ENCODE peak calls at places on chromosomes 5 and 9, in six cellular contexts. Y is GM23338, T is GM23248, V is neural progenitor cell, G is DND-41, A is SK-N-SH. Z is an unnamed sample.

GRCh38 chr9:134597957-134598883 is 43.4 kb upstream of the COL5A1 start:
- DNase-seq in Y (no peak), G (no peak), T (peak), V (peak), A (peak), Z (no peak)

GRCh38 chr9:89911721-89912604 is 307.2 kb downstream of the GADD45G start:
- DNase-seq in V (no peak), T (peak), A (no peak), G (no peak), Y (no peak), Z (no peak)

GRCh38 chr5:77974576-77974975 is 198.4 kb upstream of the TBCA start:
- DNase-seq in V (no peak), G (no peak), A (no peak), T (no peak), Y (no peak), Z (no peak)

GRCh38 chr9:12681620-12682019 is 11.6 kb upstream of the TYRP1 start:
- DNase-seq in Y (no peak), V (no peak), G (no peak), A (no peak), T (peak), Z (no peak)

GRCh38 chr5:150070821-150071220 is 15.5 kb downstream of the CSF1R start:
- DNase-seq in T (no peak), G (no peak), Y (no peak), A (no peak), V (no peak), Z (no peak)

GRCh38 chr5:142181096-142181495 is 72.5 kb downstream of the NDFIP1 start:
- DNase-seq in G (no peak), T (no peak), V (no peak), Y (peak), A (no peak), Z (no peak)

GRCh38 chr9:128412120-128412790 is 8.4 kb upstream of the CERCAM start:
- DNase-seq in G (peak), Y (peak), T (peak), A (peak), V (peak), Z (peak)

GRCh38 chr5:91401175-91401574 is 18.1 kb upstream of the ARRDC3 start:
- DNase-seq in A (no peak), G (no peak), Y (peak), T (peak), V (no peak), Z (no peak)

GRCh38 chr5:137718611-137719010 is 17.3 kb downstream of the KLHL3 start:
- DNase-seq in Y (no peak), V (no peak), A (no peak), G (no peak), T (no peak), Z (no peak)

GRCh38 chr5:72185717-72186388 is 78.6 kb downstream of the MAP1B start:
- DNase-seq in T (peak), V (no peak), Y (no peak), A (no peak), G (no peak), Z (no peak)

GRCh38 chr9:36204906-36205547 is 14.3 kb downstream of the CLTA start:
- DNase-seq in V (peak), G (no peak), A (peak), T (peak), Y (peak), Z (no peak)

GRCh38 chr9:118290116-118290515 is 585.9 kb downstream of the TLR4 start:
- DNase-seq in A (no peak), G (no peak), V (peak), T (no peak), Y (no peak), Z (no peak)

GRCh38 chr5:85132269-85132668 is 747.6 kb upstream of the EDIL3 start:
- DNase-seq in A (no peak), T (no peak), V (no peak), Y (no peak), G (no peak), Z (no peak)

GRCh38 chr9:36276840-36277239 is 18.6 kb upstream of the GNE start:
- DNase-seq in G (no peak), A (no peak), V (peak), Y (peak), T (peak), Z (no peak)

GRCh38 chr5:131659290-131659689 is 24.3 kb upstream of the RAPGEF6 start:
- DNase-seq in G (no peak), Y (no peak), A (no peak), V (no peak), T (no peak), Z (no peak)

GRCh38 chr5:136364307-136364706 is 1.0 kb downstream of the TRPC7 start:
- DNase-seq in V (peak), A (peak), T (peak), G (no peak), Y (peak), Z (no peak)

GRCh38 chr9:109319072-109319630 is 1.7 kb downstream of the EPB41L4B start:
- DNase-seq in G (no peak), V (peak), Y (peak), A (peak), T (no peak), Z (peak)

GRCh38 chr5:143527808-143528207 is 124.3 kb upstream of the NR3C1 start:
- DNase-seq in Y (no peak), G (peak), A (no peak), T (peak), V (no peak), Z (no peak)

GRCh38 chr5:148860599-148860998 is 34.2 kb downstream of the ADRB2 start:
- DNase-seq in T (peak), Y (no peak), V (no peak), A (no peak), G (no peak), Z (no peak)

GRCh38 chr5:37842048-37842447 is 2.2 kb upstream of the GDNF start:
- DNase-seq in G (no peak), T (no peak), Y (no peak), A (no peak), V (no peak), Z (no peak)

GRCh38 chr5:53983568-53984465 is 326.6 kb downstream of the ARL15 start:
- DNase-seq in V (no peak), G (no peak), A (no peak), Y (no peak), T (peak), Z (no peak)

GRCh38 chr5:129243058-129243457 is 148.5 kb downstream of the ISOC1 start:
- DNase-seq in T (no peak), Y (no peak), G (no peak), V (no peak), A (peak), Z (no peak)

GRCh38 chr5:157132302-157132612 is 10.4 kb downstream of the MED7 start:
- DNase-seq in T (no peak), G (no peak), Y (no peak), V (no peak), A (no peak), Z (no peak)

DNA sequence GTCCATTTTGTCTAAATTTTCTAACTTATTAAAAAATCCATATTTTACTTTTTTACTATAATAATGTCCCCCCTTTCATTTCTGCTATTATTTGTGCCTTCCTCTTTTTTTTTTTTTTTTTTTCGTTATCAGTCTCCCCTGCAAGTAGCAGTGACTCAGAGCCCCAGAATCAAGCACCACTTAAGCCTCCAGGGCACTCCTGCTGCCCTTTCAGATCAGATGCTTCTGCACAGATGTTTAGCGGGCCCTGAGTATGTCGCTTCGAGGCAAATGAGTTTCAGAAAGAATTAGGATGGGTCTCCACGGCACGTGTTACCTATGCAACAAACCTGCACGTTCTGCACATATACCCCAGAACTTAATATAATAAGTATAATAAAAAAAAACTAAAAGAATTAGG is 11.7 kb downstream of the MED7 start:
- DNase-seq in V (no peak), Y (peak), G (no peak), A (peak), T (no peak), Z (no peak)
- H2AFZ ChIP-seq in V (no peak), Y (no peak), G (no peak), A (no peak), T (no peak), Z (no peak)

GRCh38 chr5:145846087-145846486 is 10.9 kb upstream of the PRELID2 start:
- DNase-seq in V (no peak), A (no peak), Y (no peak), G (no peak), T (no peak), Z (no peak)
- H2AFZ ChIP-seq in V (no peak), A (no peak), Y (no peak), G (no peak), T (no peak), Z (no peak)

GRCh38 chr5:133307275-133307674 is 255.5 kb downstream of the HSPA4 start:
- DNase-seq in Y (no peak), G (no peak), T (no peak), A (no peak), V (no peak), Z (no peak)

GRCh38 chr5:133304707-133305216 is 252.9 kb downstream of the HSPA4 start:
- DNase-seq in T (no peak), Y (no peak), V (no peak), A (no peak), G (no peak), Z (no peak)

GRCh38 chr5:133309981-133310630 is 258.3 kb downstream of the HSPA4 start:
- DNase-seq in T (no peak), V (no peak), Y (no peak), A (no peak), G (no peak), Z (no peak)

GRCh38 chr5:133311171-133311570 is 259.4 kb downstream of the HSPA4 start:
- DNase-seq in T (no peak), V (no peak), A (no peak), Y (no peak), G (no peak), Z (no peak)

GRCh38 chr5:133309166-133309791 is 257.5 kb downstream of the HSPA4 start:
- DNase-seq in T (no peak), Y (no peak), A (no peak), V (no peak), G (peak), Z (no peak)
- H2AFZ ChIP-seq in T (no peak), Y (no peak), A (no peak), V (no peak), G (no peak), Z (no peak)

DNA sequence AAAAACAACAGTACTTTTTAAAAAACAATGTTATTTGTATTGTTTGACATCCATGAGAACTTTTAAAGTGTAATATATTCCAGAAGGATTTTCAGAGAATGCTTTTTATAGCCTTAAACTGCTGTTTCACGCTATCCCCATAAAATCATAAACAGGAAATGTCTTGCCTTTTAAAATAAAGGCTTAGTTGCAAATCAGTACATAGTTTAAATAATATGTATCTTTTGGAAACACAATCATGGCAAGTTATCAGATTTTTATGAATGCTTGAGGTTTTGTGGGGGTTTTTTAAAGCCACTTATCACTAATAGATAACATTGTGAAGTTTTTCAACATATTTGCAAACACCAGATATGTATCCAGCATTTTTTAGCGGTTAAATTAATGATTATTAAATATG is 37.2 kb upstream of the F2RL2 start:
- DNase-seq in V (no peak), T (no peak), Y (no peak), A (no peak), G (no peak), Z (no peak)
- H2AFZ ChIP-seq in V (no peak), T (no peak), Y (no peak), A (no peak), G (no peak), Z (no peak)

GRCh38 chr9:115614931-115615401 is 497.0 kb upstream of the TNC start:
- DNase-seq in A (no peak), Y (no peak), T (peak), G (no peak), V (no peak), Z (no peak)

GRCh38 chr9:115616666-115617239 is 498.8 kb upstream of the TNC start:
- DNase-seq in A (no peak), G (no peak), T (no peak), V (no peak), Y (no peak), Z (no peak)

GRCh38 chr9:115614326-115614725 is 496.4 kb upstream of the TNC start:
- DNase-seq in V (no peak), G (no peak), Y (no peak), T (no peak), A (no peak), Z (no peak)

DNA sequence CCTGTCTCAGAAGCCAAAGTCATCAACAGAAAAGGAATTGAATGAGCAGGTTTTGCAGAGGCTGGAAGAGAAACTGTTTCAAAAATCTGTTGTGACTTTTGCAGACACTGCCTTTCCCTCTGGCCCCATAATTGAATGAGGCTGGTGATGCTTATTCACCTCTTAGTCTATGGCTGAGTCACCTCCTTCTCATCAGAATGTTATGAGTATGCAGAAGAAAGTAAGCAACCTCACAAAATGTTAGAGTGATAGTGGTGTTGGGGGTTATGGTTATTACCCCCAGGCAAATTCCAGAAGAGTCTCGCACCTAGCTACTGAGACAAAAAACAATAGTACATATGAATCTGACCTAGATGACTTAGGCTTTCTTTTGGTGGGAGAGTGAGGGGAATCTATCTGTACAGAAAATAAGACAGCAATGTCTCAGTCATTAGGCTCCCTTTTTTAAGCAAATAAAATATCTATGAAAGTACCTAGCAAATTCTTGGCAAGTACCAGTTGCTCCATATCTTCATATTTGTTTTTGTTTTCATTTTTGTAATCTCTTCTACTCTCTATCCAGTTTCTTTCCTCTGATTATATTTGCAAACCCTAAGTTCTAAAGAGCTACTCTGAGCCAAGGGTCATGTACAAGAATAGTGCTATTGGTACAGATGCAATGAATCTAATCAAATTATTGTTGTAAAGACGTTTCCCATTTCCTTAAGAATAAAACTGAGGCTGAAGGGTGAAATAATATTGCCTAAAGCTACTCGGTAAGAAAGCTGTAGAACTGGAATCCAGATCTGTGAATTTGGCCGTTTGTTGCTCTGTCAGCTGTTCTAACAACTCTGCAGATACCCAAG is 498.1 kb upstream of the TNC start:
- DNase-seq in V (no peak), A (peak), G (no peak), T (peak), Y (no peak), Z (no peak)
- H2AFZ ChIP-seq in V (peak), A (no peak), G (no peak), T (no peak), Y (no peak), Z (no peak)

GRCh38 chr9:137554349-137554748 is 2.7 kb downstream of the MRPL41 start:
- DNase-seq in G (no peak), T (no peak), Y (no peak), A (no peak), V (no peak), Z (no peak)

GRCh38 chr9:137551656-137552534 is at the start of gene MRPL41:
- DNase-seq in A (peak), Y (peak), T (peak), V (peak), G (peak), Z (peak)

GRCh38 chr9:137547687-137548543 is 2.3 kb downstream of the PNPLA7 start:
- DNase-seq in T (peak), G (no peak), Y (no peak), A (no peak), V (no peak), Z (no peak)

GRCh38 chr9:137550241-137550621 is at the start of gene PNPLA7:
- DNase-seq in Y (peak), A (peak), T (peak), G (peak), V (peak), Z (peak)

GRCh38 chr9:137550958-137551655 is 572 bp upstream of the MRPL41 start:
- DNase-seq in Y (peak), V (peak), G (no peak), T (peak), A (peak), Z (peak)
- H2AFZ ChIP-seq in Y (no peak), V (peak), G (peak), T (peak), A (peak), Z (peak)

GRCh38 chr9:87535817-87536539 is 38.3 kb downstream of the DAPK1 start:
- DNase-seq in A (no peak), T (no peak), V (no peak), G (no peak), Y (no peak), Z (no peak)
- H2AFZ ChIP-seq in A (no peak), T (no peak), V (no peak), G (no peak), Y (no peak), Z (no peak)

Z was measured in neuronal stem cell.